ENCODE peak calls at places on chromosome 19, in four cellular contexts. One of them, this sample, is unnamed.

GRCh38 chr19:18153555-18154134 is 682 bp downstream of the PIK3R2 start:
- DNase-seq in IMR-90: no peak
- DNase-seq in neuronal stem cell: no peak
- DNase-seq in mesendoderm: no peak
- DNase-seq in this sample: no peak

GRCh38 chr19:53357821-53358581 is 7.5 kb upstream of the ZNF525 start:
- DNase-seq in IMR-90: no peak
- DNase-seq in neuronal stem cell: no peak
- DNase-seq in mesendoderm: no peak
- DNase-seq in this sample: no peak

GRCh38 chr19:43367822-43368221 is 14.3 kb downstream of the CD177 start:
- DNase-seq in IMR-90: no peak
- DNase-seq in neuronal stem cell: no peak
- DNase-seq in mesendoderm: no peak
- DNase-seq in this sample: no peak

GRCh38 chr19:55353803-55354697 is 469 bp downstream of the COX6B2 start:
- DNase-seq in IMR-90: peak
- DNase-seq in neuronal stem cell: no peak
- DNase-seq in mesendoderm: peak
- DNase-seq in this sample: peak

GRCh38 chr19:8877854-8878705 is 45.9 kb downstream of the MBD3L1 start:
- DNase-seq in IMR-90: no peak
- DNase-seq in neuronal stem cell: no peak
- DNase-seq in mesendoderm: no peak
- DNase-seq in this sample: no peak

GRCh38 chr19:52197964-52198363 is 8.1 kb downstream of the PPP2R1A start:
- DNase-seq in IMR-90: no peak
- DNase-seq in neuronal stem cell: no peak
- DNase-seq in mesendoderm: no peak
- DNase-seq in this sample: no peak

GRCh38 chr19:55590621-55591020 is 8.7 kb downstream of the FIZ1 start:
- DNase-seq in IMR-90: no peak
- DNase-seq in neuronal stem cell: no peak
- DNase-seq in mesendoderm: peak
- DNase-seq in this sample: no peak

GRCh38 chr19:14559916-14560775 is 11.7 kb downstream of the NDUFB7 start:
- DNase-seq in IMR-90: no peak
- DNase-seq in neuronal stem cell: no peak
- DNase-seq in mesendoderm: no peak
- DNase-seq in this sample: no peak

GRCh38 chr19:55426042-55426441 is 17.1 kb downstream of the SHISA7 start:
- DNase-seq in IMR-90: no peak
- DNase-seq in neuronal stem cell: no peak
- DNase-seq in mesendoderm: no peak
- DNase-seq in this sample: no peak

GRCh38 chr19:42348211-42348610 is 22.8 kb downstream of the MEGF8 start:
- DNase-seq in IMR-90: no peak
- DNase-seq in neuronal stem cell: no peak
- DNase-seq in mesendoderm: no peak
- DNase-seq in this sample: no peak

GRCh38 chr19:35030257-35031071 is at the start of gene SCN1B:
- DNase-seq in IMR-90: peak
- DNase-seq in neuronal stem cell: peak
- DNase-seq in mesendoderm: peak
- DNase-seq in this sample: no peak

GRCh38 chr19:10091892-10092641 is 6.0 kb downstream of the SHFL start:
- DNase-seq in IMR-90: no peak
- DNase-seq in neuronal stem cell: no peak
- DNase-seq in mesendoderm: no peak
- DNase-seq in this sample: no peak

GRCh38 chr19:55408320-55408836 is 790 bp upstream of the UBE2S start:
- DNase-seq in IMR-90: no peak
- DNase-seq in neuronal stem cell: no peak
- DNase-seq in mesendoderm: no peak
- DNase-seq in this sample: no peak

GRCh38 chr19:52659013-52659412 is 20.9 kb upstream of the ZNF83 start:
- DNase-seq in IMR-90: no peak
- DNase-seq in neuronal stem cell: no peak
- DNase-seq in mesendoderm: peak
- DNase-seq in this sample: no peak

GRCh38 chr19:44673510-44673909 is 2.2 kb downstream of the CEACAM19 start:
- DNase-seq in IMR-90: no peak
- DNase-seq in neuronal stem cell: no peak
- DNase-seq in mesendoderm: no peak
- DNase-seq in this sample: no peak

GRCh38 chr19:44680536-44680935 is 9.3 kb downstream of the CEACAM19 start:
- DNase-seq in IMR-90: no peak
- DNase-seq in neuronal stem cell: no peak
- DNase-seq in mesendoderm: no peak
- DNase-seq in this sample: no peak

GRCh38 chr19:44675516-44675915 is 4.2 kb downstream of the CEACAM19 start:
- DNase-seq in IMR-90: no peak
- DNase-seq in neuronal stem cell: no peak
- DNase-seq in mesendoderm: no peak
- DNase-seq in this sample: no peak

GRCh38 chr19:44681992-44682790 is 10.9 kb downstream of the CEACAM19 start:
- DNase-seq in IMR-90: no peak
- DNase-seq in neuronal stem cell: no peak
- DNase-seq in mesendoderm: no peak
- DNase-seq in this sample: no peak

DNA sequence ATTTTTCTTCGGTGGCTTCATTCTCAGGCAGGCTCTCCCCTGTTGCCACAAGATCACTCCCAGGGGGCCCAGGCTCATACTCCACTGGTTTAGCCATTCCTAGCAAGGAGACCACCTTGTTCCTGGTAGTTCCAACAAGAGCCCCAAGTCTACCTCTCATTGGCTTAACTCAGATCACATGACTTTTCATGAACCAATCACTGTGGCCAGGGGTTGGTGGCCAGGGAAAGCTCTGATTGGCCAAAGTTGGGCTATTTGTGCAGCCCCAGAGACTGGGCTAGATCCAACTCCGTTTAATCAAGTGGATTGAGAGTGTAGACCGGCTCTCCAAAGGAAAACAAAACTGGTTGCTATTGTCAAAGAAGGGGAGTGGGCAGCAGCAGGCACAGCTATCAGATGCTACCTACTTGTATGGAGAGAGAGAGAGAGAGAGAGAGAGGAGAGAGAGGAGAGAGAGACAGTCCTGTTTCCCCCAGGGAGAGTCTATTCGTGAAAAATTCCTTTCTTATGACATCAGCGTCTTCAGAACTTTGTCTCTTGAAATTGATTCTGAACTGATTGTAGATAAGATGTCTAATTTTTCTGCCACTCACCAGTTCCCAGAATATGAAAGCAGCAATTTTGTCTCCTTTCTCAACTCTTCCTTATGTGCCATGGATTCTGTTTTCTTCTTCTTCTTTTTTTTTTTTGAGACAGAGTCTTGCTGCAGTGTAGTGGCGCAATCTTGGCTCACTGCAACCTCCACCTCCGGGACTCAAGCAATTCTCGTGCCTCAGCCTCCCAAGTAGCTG is 5.9 kb downstream of the CEACAM19 start:
- DNase-seq in IMR-90: peak
- DNase-seq in neuronal stem cell: no peak
- DNase-seq in mesendoderm: peak
- DNase-seq in this sample: peak
- H4K8ac ChIP-seq in IMR-90: no peak
- H4K8ac ChIP-seq in neuronal stem cell: no peak
- H4K8ac ChIP-seq in mesendoderm: peak
- H4K8ac ChIP-seq in this sample: peak

GRCh38 chr19:58053480-58054156 is 5.5 kb upstream of the ZNF135 start:
- DNase-seq in IMR-90: no peak
- DNase-seq in neuronal stem cell: no peak
- DNase-seq in mesendoderm: no peak
- DNase-seq in this sample: no peak

GRCh38 chr19:58056861-58057260 is 2.2 kb upstream of the ZNF135 start:
- DNase-seq in IMR-90: no peak
- DNase-seq in neuronal stem cell: no peak
- DNase-seq in mesendoderm: no peak
- DNase-seq in this sample: no peak

GRCh38 chr19:58054792-58055482 is 4.1 kb upstream of the ZNF135 start:
- DNase-seq in IMR-90: peak
- DNase-seq in neuronal stem cell: no peak
- DNase-seq in mesendoderm: peak
- DNase-seq in this sample: no peak

GRCh38 chr19:58056261-58056660 is 2.8 kb upstream of the ZNF135 start:
- DNase-seq in IMR-90: no peak
- DNase-seq in neuronal stem cell: no peak
- DNase-seq in mesendoderm: no peak
- DNase-seq in this sample: no peak

DNA sequence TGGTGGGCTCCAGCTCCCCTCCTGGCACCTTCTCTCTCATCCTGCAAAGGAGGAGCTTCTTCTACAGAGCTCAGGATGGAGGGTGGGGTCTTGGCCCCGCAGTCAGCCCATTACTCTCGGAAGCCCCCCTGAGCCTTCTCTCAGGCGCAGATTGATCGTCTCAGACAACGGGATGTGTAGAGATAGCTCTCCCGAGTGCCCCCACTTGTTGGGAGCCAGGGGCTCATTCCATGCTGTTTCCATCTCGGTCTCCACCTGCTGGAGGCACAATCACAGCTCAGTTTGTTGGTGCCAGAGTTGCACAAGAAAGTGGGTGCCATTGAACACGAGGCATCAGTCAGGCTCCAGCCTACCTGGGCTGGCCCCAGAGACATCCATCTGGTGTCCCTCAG is 3.6 kb upstream of the ZNF135 start:
- DNase-seq in IMR-90: no peak
- DNase-seq in neuronal stem cell: no peak
- DNase-seq in mesendoderm: no peak
- DNase-seq in this sample: no peak
- H3K4me3 ChIP-seq in IMR-90: no peak
- H3K4me3 ChIP-seq in neuronal stem cell: no peak
- H3K4me3 ChIP-seq in mesendoderm: no peak
- H3K4me3 ChIP-seq in this sample: no peak

DNA sequence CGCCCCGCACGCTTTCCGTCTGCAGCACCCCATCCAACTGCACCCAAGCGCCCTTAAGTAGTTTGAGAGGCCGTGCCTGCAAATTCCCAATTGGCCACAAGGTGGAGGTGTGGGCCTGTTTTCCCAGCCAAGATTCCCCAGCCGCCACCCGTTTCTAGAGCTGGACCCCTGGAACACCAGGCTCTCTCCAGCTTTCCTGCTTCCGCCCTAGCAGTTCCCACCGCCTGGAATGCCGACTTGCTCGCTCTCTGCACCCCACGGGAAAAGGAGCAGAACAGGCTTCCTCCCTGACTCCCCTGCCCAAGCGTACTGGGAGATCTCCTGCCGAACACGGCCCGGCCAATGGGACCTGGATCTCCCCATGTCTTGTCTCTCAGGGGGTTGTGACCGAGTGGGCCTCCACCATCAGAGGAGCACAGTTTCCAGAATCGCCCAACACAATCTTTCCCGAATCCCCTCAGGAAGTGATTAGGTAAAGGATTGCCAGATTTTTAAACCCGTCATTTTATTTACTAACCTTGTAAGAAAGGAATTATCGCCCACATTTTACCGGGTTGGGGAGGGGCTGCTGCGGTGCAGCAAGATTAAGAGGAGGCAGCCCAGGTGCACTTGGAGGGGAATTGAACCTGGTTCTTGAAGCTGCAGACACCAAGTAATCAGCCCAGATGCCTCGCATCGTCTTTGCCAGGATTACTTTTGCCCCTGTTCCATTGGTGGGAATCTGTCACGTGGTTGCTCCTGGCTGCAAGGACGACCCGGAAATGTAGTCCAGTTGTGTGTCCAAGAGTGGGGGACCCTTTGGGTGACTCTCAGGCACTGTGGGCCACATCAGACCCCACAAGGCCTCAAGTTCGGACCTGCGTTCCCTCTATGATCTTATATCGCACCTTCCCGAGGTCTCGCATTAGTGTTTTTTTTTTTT is 3.5 kb upstream of the NAPSA start:
- DNase-seq in IMR-90: peak
- DNase-seq in neuronal stem cell: peak
- DNase-seq in mesendoderm: peak
- DNase-seq in this sample: peak
- H4K8ac ChIP-seq in IMR-90: peak
- H4K8ac ChIP-seq in neuronal stem cell: no peak
- H4K8ac ChIP-seq in mesendoderm: peak
- H4K8ac ChIP-seq in this sample: peak

GRCh38 chr19:7652061-7652641 is 15.2 kb downstream of the STXBP2 start:
- DNase-seq in IMR-90: peak
- DNase-seq in neuronal stem cell: peak
- DNase-seq in mesendoderm: peak
- DNase-seq in this sample: peak
- H3K4me3 ChIP-seq in IMR-90: peak
- H3K4me3 ChIP-seq in neuronal stem cell: peak
- H3K4me3 ChIP-seq in mesendoderm: no peak
- H3K4me3 ChIP-seq in this sample: no peak

GRCh38 chr19:1445185-1445931 is 4.6 kb upstream of the APC2 start:
- DNase-seq in IMR-90: peak
- DNase-seq in neuronal stem cell: peak
- DNase-seq in mesendoderm: peak
- DNase-seq in this sample: peak
- H4K8ac ChIP-seq in IMR-90: no peak
- H4K8ac ChIP-seq in neuronal stem cell: no peak
- H4K8ac ChIP-seq in mesendoderm: no peak
- H4K8ac ChIP-seq in this sample: no peak

DNA sequence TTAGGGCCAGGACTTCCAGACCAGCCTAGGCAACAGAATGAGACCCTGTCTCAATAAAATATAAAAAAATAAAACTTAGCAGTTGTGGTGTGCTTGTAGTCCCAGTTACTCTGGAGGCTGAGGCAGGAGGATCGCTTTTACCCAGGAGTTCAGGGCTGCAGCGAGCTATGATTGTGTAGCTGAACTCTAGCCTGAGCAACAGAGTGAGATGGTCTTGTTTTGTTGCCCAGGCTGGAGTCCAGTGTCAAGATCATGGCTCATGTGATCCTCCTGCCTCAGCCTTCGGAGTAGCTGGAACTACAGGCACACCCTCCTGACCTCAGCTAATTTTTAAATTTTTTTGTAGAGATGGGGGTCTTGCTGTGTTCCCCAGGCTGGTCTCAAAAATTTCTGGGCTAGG is 4.3 kb upstream of the JUNB start:
- DNase-seq in IMR-90: no peak
- DNase-seq in neuronal stem cell: no peak
- DNase-seq in mesendoderm: no peak
- DNase-seq in this sample: no peak
- H3K4me3 ChIP-seq in IMR-90: no peak
- H3K4me3 ChIP-seq in neuronal stem cell: no peak
- H3K4me3 ChIP-seq in mesendoderm: no peak
- H3K4me3 ChIP-seq in this sample: no peak

GRCh38 chr19:16359964-16360363 is 35.3 kb downstream of the KLF2 start:
- DNase-seq in IMR-90: no peak
- DNase-seq in neuronal stem cell: no peak
- DNase-seq in mesendoderm: no peak
- DNase-seq in this sample: no peak

GRCh38 chr19:16358456-16358855 is 33.8 kb downstream of the KLF2 start:
- DNase-seq in IMR-90: no peak
- DNase-seq in neuronal stem cell: no peak
- DNase-seq in mesendoderm: no peak
- DNase-seq in this sample: no peak

GRCh38 chr19:16359074-16359473 is 34.4 kb downstream of the KLF2 start:
- DNase-seq in IMR-90: no peak
- DNase-seq in neuronal stem cell: no peak
- DNase-seq in mesendoderm: no peak
- DNase-seq in this sample: no peak

GRCh38 chr19:16351133-16351809 is 26.6 kb downstream of the KLF2 start:
- DNase-seq in IMR-90: peak
- DNase-seq in neuronal stem cell: no peak
- DNase-seq in mesendoderm: peak
- DNase-seq in this sample: peak

GRCh38 chr19:16355293-16356043 is 30.8 kb downstream of the KLF2 start:
- DNase-seq in IMR-90: no peak
- DNase-seq in neuronal stem cell: no peak
- DNase-seq in mesendoderm: no peak
- DNase-seq in this sample: no peak
- H4K8ac ChIP-seq in IMR-90: no peak
- H4K8ac ChIP-seq in neuronal stem cell: no peak
- H4K8ac ChIP-seq in mesendoderm: no peak
- H4K8ac ChIP-seq in this sample: no peak

GRCh38 chr19:41311072-41311471 is 1.1 kb downstream of the CCDC97 start:
- DNase-seq in IMR-90: no peak
- DNase-seq in neuronal stem cell: no peak
- DNase-seq in mesendoderm: no peak
- DNase-seq in this sample: no peak
- H3K4me3 ChIP-seq in IMR-90: peak
- H3K4me3 ChIP-seq in neuronal stem cell: no peak
- H3K4me3 ChIP-seq in mesendoderm: no peak
- H3K4me3 ChIP-seq in this sample: no peak

This sample was measured in trophoblast cell.